ENCODE peak calls at places on chromosome 14, in nine cellular contexts. C is activated CD4-positive, alpha-beta T cell treated with anti-CD3 and anti-CD28 coated beads, Interleukin-2, amount 10 ng/mL, durations not matched to agents 7 days and 5 days; R is T-cell; M is upper lobe of right lung; P is stimulated activated CD4-positive, alpha-beta T cell treated with anti-CD3 and anti-CD28 coated beads, Interleukin-2, amount 100 ng/mL, for 48 hours; X is PC-3; Q is H9; B is AG10803; S is stimulated activated CD8-positive, alpha-beta memory T cell treated with anti-CD3 and anti-CD28 coated beads, Interleukin-4, amount 100 ng/mL, for 4 hours. V is an unnamed sample.

GRCh38 chr14:30528119-30528518 is 30.8 kb upstream of the G2E3 start:
- DNase-seq in C (no peak), R (no peak), M (no peak), P (no peak), X (no peak), Q (peak; percentile 34), B (no peak), S (no peak), V (no peak)

GRCh38 chr14:50082784-50083466 is 33.4 kb downstream of the VCPKMT start:
- DNase-seq in C (peak; percentile 91), R (peak; percentile 76), M (peak; percentile 67), P (peak; percentile 74), X (no peak), Q (no peak), B (no peak), S (peak; percentile 65), V (peak; percentile 91)

GRCh38 chr14:66422019-66422946 is 63.9 kb upstream of the CCDC196 start:
- DNase-seq in C (no peak), R (no peak), M (no peak), P (no peak), X (no peak), Q (no peak), B (no peak), S (no peak), V (no peak)

GRCh38 chr14:92731622-92732021 is 16.8 kb downstream of the LGMN start:
- DNase-seq in C (no peak), R (no peak), M (no peak), P (no peak), X (no peak), Q (no peak), B (no peak), S (no peak), V (no peak)

GRCh38 chr14:87108726-87109125 is 884.3 kb downstream of the GALC start:
- DNase-seq in C (no peak), R (no peak), M (no peak), P (no peak), X (no peak), Q (no peak), B (peak; percentile 96), S (no peak), V (no peak)

GRCh38 chr14:74299061-74299545 is 3.6 kb downstream of the ABCD4 start:
- DNase-seq in C (no peak), R (no peak), M (no peak), P (no peak), X (peak; percentile 31), Q (no peak), B (peak; percentile 58), S (no peak), V (no peak)

GRCh38 chr14:99174081-99174851 is 97.7 kb downstream of the BCL11B start:
- DNase-seq in C (peak; percentile 5), R (no peak), M (no peak), P (no peak), X (no peak), Q (peak; percentile 85), B (no peak), S (no peak), V (no peak)

GRCh38 chr14:52706286-52706685 is 714 bp upstream of the PSMC6 start:
- DNase-seq in C (peak; percentile 40), R (no peak), M (no peak), P (no peak), X (peak; percentile 56), Q (no peak), B (no peak), S (peak; percentile 29), V (no peak)

GRCh38 chr14:64940336-64940910 is 2.1 kb downstream of the GPX2 start:
- DNase-seq in C (no peak), R (no peak), M (no peak), P (no peak), X (no peak), Q (no peak), B (no peak), S (no peak), V (no peak)

GRCh38 chr14:68771631-68772030 is 21.2 kb downstream of the ZFP36L1 start:
- DNase-seq in C (peak; percentile 46), R (no peak), M (peak; percentile 44), P (no peak), X (no peak), Q (no peak), B (no peak), S (no peak), V (no peak)

GRCh38 chr14:96108061-96108795 is 69.1 kb downstream of the C14orf132 start:
- DNase-seq in C (no peak), R (peak; percentile 16), M (no peak), P (no peak), X (no peak), Q (no peak), B (no peak), S (no peak), V (no peak)

GRCh38 chr14:94690486-94690885 is 78.3 kb downstream of the SERPINA3 start:
- DNase-seq in C (no peak), R (no peak), M (peak; percentile 29), P (no peak), X (no peak), Q (peak; percentile 29), B (no peak), S (no peak), V (peak; percentile 56)

GRCh38 chr14:101687756-101688546 is 73.6 kb upstream of the PPP2R5C start:
- DNase-seq in C (no peak), R (no peak), M (no peak), P (no peak), X (no peak), Q (no peak), B (no peak), S (no peak), V (no peak)

GRCh38 chr14:68363401-68363800 is 429.5 kb downstream of the ZFP36L1 start:
- DNase-seq in C (no peak), R (no peak), M (no peak), P (no peak), X (no peak), Q (no peak), B (no peak), S (no peak), V (no peak)

GRCh38 chr14:62691613-62692489 is 353.4 kb downstream of the KCNH5 start:
- DNase-seq in C (no peak), R (no peak), M (no peak), P (no peak), X (peak; percentile 95), Q (no peak), B (peak; percentile 56), S (no peak), V (no peak)

GRCh38 chr14:31881531-31882310 is 195.4 kb upstream of the ARHGAP5 start:
- DNase-seq in C (no peak), R (no peak), M (no peak), P (no peak), X (peak; percentile 15), Q (no peak), B (peak; percentile 52), S (no peak), V (no peak)

GRCh38 chr14:69044965-69045555 is 66.0 kb upstream of the ACTN1 start:
- DNase-seq in C (no peak), R (no peak), M (no peak), P (no peak), X (no peak), Q (no peak), B (peak; percentile 52), S (no peak), V (no peak)

GRCh38 chr14:77593501-77593911 is 22.9 kb downstream of the SPTLC2 start:
- DNase-seq in C (no peak), R (no peak), M (no peak), P (no peak), X (peak; percentile 82), Q (no peak), B (peak; percentile 67), S (no peak), V (no peak)

GRCh38 chr14:98893675-98894074 is 378.3 kb downstream of the BCL11B start:
- DNase-seq in C (no peak), R (no peak), M (no peak), P (no peak), X (no peak), Q (no peak), B (no peak), S (no peak), V (no peak)

GRCh38 chr14:24556756-24557155 is 19.3 kb downstream of the CTSG start:
- DNase-seq in C (no peak), R (no peak), M (no peak), P (no peak), X (peak; percentile 35), Q (no peak), B (no peak), S (no peak), V (no peak)

GRCh38 chr14:26729851-26730250 is 132.0 kb upstream of the NOVA1 start:
- DNase-seq in C (no peak), R (no peak), M (no peak), P (no peak), X (no peak), Q (no peak), B (peak; percentile 76), S (no peak), V (no peak)

GRCh38 chr14:99540196-99541032 is 59.2 kb downstream of the CCNK start:
- DNase-seq in C (no peak), R (no peak), M (no peak), P (no peak), X (no peak), Q (no peak), B (no peak), S (no peak), V (no peak)

GRCh38 chr14:42475289-42475688 is 868.6 kb downstream of the LRFN5 start:
- DNase-seq in C (no peak), R (no peak), M (no peak), P (no peak), X (no peak), Q (peak; percentile 55), B (no peak), S (no peak), V (no peak)

GRCh38 chr14:88535149-88535548 is 19.7 kb downstream of the PTPN21 start:
- DNase-seq in C (no peak), R (no peak), M (no peak), P (no peak), X (no peak), Q (no peak), B (peak; percentile 25), S (no peak), V (no peak)

GRCh38 chr14:67674139-67674479 is 323 bp downstream of the VTI1B start:
- DNase-seq in C (peak; percentile 56), R (peak; percentile 54), M (peak; percentile 87), P (peak; percentile 40), X (peak; percentile 74), Q (peak; percentile 78), B (peak; percentile 52), S (peak; percentile 21), V (peak; percentile 93)

GRCh38 chr14:61183486-61183885 is 97.7 kb downstream of the TMEM30B start:
- DNase-seq in C (no peak), R (no peak), M (no peak), P (no peak), X (no peak), Q (no peak), B (peak; percentile 41), S (no peak), V (no peak)

GRCh38 chr14:70009961-70010360 is 130.7 kb downstream of the SMOC1 start:
- DNase-seq in C (no peak), R (no peak), M (no peak), P (no peak), X (no peak), Q (no peak), B (no peak), S (no peak), V (no peak)

GRCh38 chr14:23362200-23362599 is 2.8 kb downstream of the EFS start:
- DNase-seq in C (no peak), R (no peak), M (no peak), P (no peak), X (peak; percentile 4), Q (no peak), B (peak; percentile 26), S (no peak), V (peak; percentile 8)

GRCh38 chr14:101232340-101233015 is 328.8 kb upstream of the DIO3 start:
- DNase-seq in C (no peak), R (no peak), M (no peak), P (no peak), X (no peak), Q (peak; percentile 20), B (no peak), S (no peak), V (no peak)

GRCh38 chr14:55352201-55352600 is 59.4 kb downstream of the ATG14 start:
- DNase-seq in C (no peak), R (no peak), M (no peak), P (no peak), X (no peak), Q (no peak), B (no peak), S (no peak), V (no peak)

GRCh38 chr14:98501836-98502235 is 770.2 kb downstream of the BCL11B start:
- DNase-seq in C (no peak), R (no peak), M (no peak), P (no peak), X (no peak), Q (no peak), B (no peak), S (no peak), V (no peak)

V was measured in spleen.